ENCODE peak calls at places on chromosomes 11 and 22, in seven cellular contexts. H is GM13976; Y is BE2C; D is T-cell; Q is activated CD4-positive, CD25-positive, alpha-beta regulatory T cell treated with anti-CD3 and anti-CD28 coated beads, Interleukin-2, amount 50 U/mL, for 72 hours; R is CD4-positive, alpha-beta memory T cell; M is PC-3. O is an unnamed sample.

GRCh38 chr11:16632295-16633200 is 105.9 kb upstream of the C11orf58 start:
- DNase-seq in D (no peak), Q (no peak), Y (no peak), H (no peak), M (peak), R (no peak), O (no peak)

GRCh38 chr11:112354364-112354763 is 93.7 kb upstream of the PLET1 start:
- DNase-seq in Q (no peak), M (no peak), H (no peak), R (no peak), D (no peak), Y (no peak), O (no peak)

GRCh38 chr11:122192634-122193245 is 76.7 kb upstream of the BLID start:
- DNase-seq in Y (no peak), D (no peak), M (peak), R (no peak), Q (no peak), H (no peak), O (no peak)

GRCh38 chr22:19620742-19621371 is 93.4 kb upstream of the SEPTIN5 start:
- DNase-seq in Q (no peak), R (no peak), D (no peak), M (no peak), Y (no peak), H (no peak), O (no peak)

GRCh38 chr11:78034623-78035022 is 11.5 kb upstream of the KCTD14 start:
- DNase-seq in Y (no peak), D (no peak), M (no peak), H (no peak), R (no peak), Q (no peak), O (no peak)

GRCh38 chr11:60863550-60864521 is 3.5 kb upstream of the ZP1 start:
- DNase-seq in H (no peak), M (no peak), R (no peak), D (no peak), Q (no peak), Y (no peak), O (no peak)

GRCh38 chr11:76806608-76807205 is 23.6 kb downstream of the TSKU start:
- DNase-seq in H (no peak), Q (no peak), M (no peak), D (no peak), Y (no peak), R (no peak), O (no peak)

GRCh38 chr11:108474664-108475485 is 7.5 kb upstream of the C11orf65 start:
- DNase-seq in R (no peak), Y (no peak), M (no peak), D (no peak), Q (no peak), H (no peak), O (no peak)

GRCh38 chr22:23862103-23862502 is 4.4 kb downstream of the SLC2A11 start:
- DNase-seq in R (no peak), D (no peak), M (peak), Y (peak), Q (no peak), H (peak), O (peak)

GRCh38 chr11:36009469-36009868 is 65.6 kb downstream of the LDLRAD3 start:
- DNase-seq in R (no peak), H (no peak), D (no peak), M (peak), Y (no peak), Q (no peak), O (no peak)

GRCh38 chr22:47221840-47222615 is 459.6 kb downstream of the TBC1D22A start:
- DNase-seq in D (no peak), Q (no peak), R (no peak), H (no peak), Y (no peak), M (no peak), O (no peak)

GRCh38 chr22:17795661-17796548 is 21.6 kb upstream of the BID start:
- DNase-seq in Q (no peak), D (no peak), R (no peak), M (no peak), Y (no peak), H (peak), O (no peak)

GRCh38 chr11:112962854-112963367 is 1.7 kb downstream of the NCAM1 start:
- DNase-seq in M (no peak), Y (peak), D (no peak), R (no peak), H (peak), Q (no peak), O (peak)

GRCh38 chr11:109150603-109151002 is 271.4 kb upstream of the C11orf87 start:
- DNase-seq in D (no peak), H (no peak), Y (no peak), M (no peak), Q (no peak), R (no peak), O (no peak)

GRCh38 chr11:126133902-126134301 is 71.2 kb upstream of the CDON start:
- DNase-seq in H (no peak), R (no peak), D (no peak), Y (no peak), M (no peak), Q (no peak), O (no peak)

GRCh38 chr11:10623797-10624761 is 55.6 kb upstream of the LYVE1 start:
- DNase-seq in H (peak), D (no peak), Q (no peak), M (peak), R (no peak), Y (peak), O (peak)

GRCh38 chr22:41983516-41983915 is 14.3 kb downstream of the SEPTIN3 start:
- DNase-seq in R (no peak), H (no peak), M (no peak), Q (no peak), D (no peak), Y (no peak), O (no peak)

GRCh38 chr22:49934891-49935557 is 16.6 kb downstream of the CRELD2 start:
- DNase-seq in H (peak), D (peak), Q (peak), Y (peak), M (no peak), R (peak), O (peak)